ENCODE peak calls at places on chromosomes 13 and 19, in nine cellular contexts. H is MM.1S; S is HS-27A; U is progenitor cell of endocrine pancreas; T is GDM1; V is ecto neural progenitor cell; O is activated T-cell treated with anti-CD3 and anti-CD28 coated beads, Interleukin-2, amount 50 U/mL, for 24 hours; K is T-helper 1 cell; E is nucleus accumbens. Q is an unnamed sample.

GRCh38 chr19:1240925-1241324 is 626 bp upstream of the ATP5F1D start:
- DNase-seq in H (no peak), S (no peak), U (no peak), T (no peak), V (no peak), O (peak), K (no peak), E (no peak), Q (no peak)

GRCh38 chr13:76820759-76821158 is 65.4 kb downstream of the KCTD12 start:
- DNase-seq in H (no peak), S (no peak), U (no peak), T (no peak), V (no peak), O (no peak), K (no peak), E (no peak), Q (no peak)

GRCh38 chr19:28841531-28841930 is 371.4 kb downstream of the UQCRFS1 start:
- DNase-seq in H (no peak), S (no peak), U (no peak), T (no peak), V (no peak), O (no peak), K (no peak), E (no peak), Q (no peak)

GRCh38 chr13:114145722-114146121 is 13.3 kb upstream of the RASA3 start:
- DNase-seq in H (no peak), S (no peak), U (no peak), T (no peak), V (no peak), O (no peak), K (no peak), E (no peak), Q (no peak)

GRCh38 chr13:51371768-51372399 is 32.4 kb downstream of the SERPINE3 start:
- DNase-seq in H (no peak), S (no peak), U (no peak), T (no peak), V (no peak), O (no peak), K (no peak), E (no peak), Q (no peak)

GRCh38 chr13:114050536-114051450 is 76.9 kb upstream of the C13orf46 start:
- DNase-seq in H (no peak), S (no peak), U (no peak), T (no peak), V (no peak), O (no peak), K (no peak), E (no peak), Q (no peak)

GRCh38 chr19:7869910-7870511 is 4.2 kb downstream of the PRR36 start:
- DNase-seq in H (peak), S (peak), U (no peak), T (peak), V (peak), O (no peak), K (peak), E (no peak), Q (peak)

GRCh38 chr13:73025212-73026012 is 33.4 kb upstream of the KLF5 start:
- DNase-seq in H (no peak), S (no peak), U (no peak), T (no peak), V (no peak), O (no peak), K (no peak), E (no peak), Q (no peak)

GRCh38 chr13:42746846-42747245 is 34.5 kb upstream of the FAM216B start:
- DNase-seq in H (no peak), S (no peak), U (no peak), T (no peak), V (no peak), O (no peak), K (no peak), E (no peak), Q (no peak)

GRCh38 chr19:13068064-13068807 is 34.4 kb downstream of the LYL1 start:
- DNase-seq in H (no peak), S (no peak), U (no peak), T (no peak), V (no peak), O (no peak), K (no peak), E (no peak), Q (no peak)

GRCh38 chr19:28940751-28941500 is 272.0 kb downstream of the UQCRFS1 start:
- DNase-seq in H (no peak), S (peak), U (no peak), T (no peak), V (no peak), O (no peak), K (no peak), E (no peak), Q (peak)

GRCh38 chr19:15934332-15935078 is at the start of gene CYP4F11:
- DNase-seq in H (no peak), S (no peak), U (no peak), T (no peak), V (no peak), O (no peak), K (no peak), E (no peak), Q (peak)

GRCh38 chr19:49395581-49396407 is 7.7 kb downstream of the KASH5 start:
- DNase-seq in H (no peak), S (no peak), U (no peak), T (no peak), V (no peak), O (no peak), K (no peak), E (no peak), Q (no peak)

GRCh38 chr19:12790628-12791344 is 500 bp upstream of the JUNB start:
- DNase-seq in H (no peak), S (no peak), U (no peak), T (peak), V (no peak), O (no peak), K (no peak), E (no peak), Q (no peak)

GRCh38 chr13:30408319-30409101 is 13.8 kb upstream of the UBE2L5 start:
- DNase-seq in H (peak), S (no peak), U (peak), T (no peak), V (peak), O (peak), K (peak), E (peak), Q (peak)

GRCh38 chr13:113962386-113962785 is 11.5 kb downstream of the C13orf46 start:
- DNase-seq in H (no peak), S (no peak), U (no peak), T (no peak), V (no peak), O (no peak), K (no peak), E (no peak), Q (no peak)

GRCh38 chr19:49849433-49850220 is 1.3 kb upstream of the PTOV1 start:
- DNase-seq in H (no peak), S (no peak), U (no peak), T (no peak), V (no peak), O (no peak), K (no peak), E (no peak), Q (no peak)

GRCh38 chr13:43200736-43201135 is 177.3 kb downstream of the DNAJC15 start:
- DNase-seq in H (no peak), S (no peak), U (no peak), T (no peak), V (no peak), O (no peak), K (no peak), E (no peak), Q (no peak)

GRCh38 chr13:100306042-100306441 is 217.1 kb downstream of the PCCA start:
- DNase-seq in H (no peak), S (no peak), U (no peak), T (no peak), V (no peak), O (no peak), K (no peak), E (no peak), Q (no peak)

GRCh38 chr13:102978168-102978567 is 88.0 kb downstream of the SLC10A2 start:
- DNase-seq in H (no peak), S (no peak), U (no peak), T (no peak), V (no peak), O (no peak), K (no peak), E (no peak), Q (no peak)

GRCh38 chr13:48318714-48319457 is 15.3 kb downstream of the RB1 start:
- DNase-seq in H (no peak), S (no peak), U (no peak), T (no peak), V (no peak), O (peak), K (no peak), E (no peak), Q (peak)

GRCh38 chr13:44048326-44048725 is 168.6 kb downstream of the LACC1 start:
- DNase-seq in H (peak), S (no peak), U (no peak), T (no peak), V (no peak), O (no peak), K (no peak), E (no peak), Q (no peak)

GRCh38 chr13:48641404-48641803 is 12.3 kb upstream of the CYSLTR2 start:
- DNase-seq in H (no peak), S (no peak), U (no peak), T (no peak), V (no peak), O (no peak), K (no peak), E (no peak), Q (no peak)

GRCh38 chr19:19627716-19628498 is at the start of gene LPAR2:
- DNase-seq in H (peak), S (no peak), U (peak), T (no peak), V (peak), O (peak), K (peak), E (no peak), Q (no peak)

GRCh38 chr13:111281751-111282311 is 38.6 kb upstream of the TEX29 start:
- DNase-seq in H (no peak), S (no peak), U (no peak), T (peak), V (no peak), O (no peak), K (no peak), E (no peak), Q (no peak)

GRCh38 chr19:31819837-31820236 is 470.6 kb upstream of the TSHZ3 start:
- DNase-seq in H (no peak), S (no peak), U (no peak), T (no peak), V (no peak), O (no peak), K (no peak), E (no peak), Q (no peak)

GRCh38 chr19:54147676-54148075 is 10.1 kb downstream of the CNOT3 start:
- DNase-seq in H (no peak), S (no peak), U (no peak), T (no peak), V (no peak), O (no peak), K (no peak), E (no peak), Q (no peak)

GRCh38 chr13:33799950-33800592 is 17.9 kb upstream of the RFC3 start:
- DNase-seq in H (no peak), S (peak), U (no peak), T (peak), V (no peak), O (no peak), K (no peak), E (no peak), Q (no peak)

Q was measured in posterior cingulate gyrus.